ENCODE peak calls at places on chromosomes 11 and 22, in seven cellular contexts. R, U, J, Z, G, M and Y are unnamed samples.

GRCh38 chr22:24981656-24982055 is 29.1 kb downstream of the KIAA1671 start:
- DNase-seq in R (no peak), M (no peak), U (no peak), J (no peak), Z (no peak), G (no peak), Y (no peak)

GRCh38 chr11:1963864-1964263 is 16.7 kb downstream of the MRPL23 start:
- DNase-seq in Z (no peak), J (no peak), G (no peak), R (no peak), U (no peak), M (no peak), Y (no peak)

GRCh38 chr11:76166314-76166713 is 40.0 kb downstream of the WNT11 start:
- DNase-seq in U (no peak), G (no peak), M (no peak), R (no peak), J (no peak), Z (peak; percentile 30), Y (no peak)

GRCh38 chr11:47393163-47394049 is 15.0 kb upstream of the SLC39A13 start:
- DNase-seq in J (no peak), R (no peak), G (peak; percentile 37), M (no peak), U (no peak), Z (no peak), Y (no peak)

GRCh38 chr11:30522825-30523224 is 63.3 kb downstream of the MPPED2 start:
- DNase-seq in R (no peak), M (no peak), J (no peak), Z (no peak), G (no peak), U (no peak), Y (no peak)

GRCh38 chr11:76310832-76311231 is 70.1 kb downstream of the THAP12 start:
- DNase-seq in R (no peak), U (no peak), G (no peak), Z (no peak), M (no peak), J (no peak), Y (no peak)

GRCh38 chr11:119529936-119530335 is 107.0 kb upstream of the THY1 start:
- DNase-seq in U (no peak), Z (no peak), J (no peak), M (peak; percentile 9), G (no peak), R (no peak), Y (no peak)

GRCh38 chr11:64000026-64000739 is 13.9 kb downstream of the OTUB1 start:
- DNase-seq in R (peak; percentile 49), Z (peak; percentile 90), J (no peak), M (peak; percentile 79), U (peak; percentile 80), G (peak; percentile 75), Y (peak; percentile 65)

GRCh38 chr11:114296190-114296978 is at the start of gene NNMT:
- DNase-seq in J (peak; percentile 92), M (peak; percentile 93), Z (no peak), R (peak; percentile 75), G (peak; percentile 99), U (peak; percentile 44), Y (peak; percentile 87)

GRCh38 chr11:76071090-76071489 is 135.2 kb downstream of the WNT11 start:
- DNase-seq in G (no peak), R (no peak), M (no peak), J (no peak), Z (no peak), U (no peak), Y (no peak)

GRCh38 chr11:33701302-33701701 is 676 bp upstream of the C11orf91 start:
- DNase-seq in M (no peak), R (no peak), Z (no peak), U (no peak), J (no peak), G (peak; percentile 73), Y (no peak)

GRCh38 chr11:108601150-108601549 is 7.6 kb upstream of the EXPH5 start:
- DNase-seq in J (no peak), M (no peak), Z (no peak), U (no peak), R (no peak), G (no peak), Y (no peak)

GRCh38 chr22:27063841-27064240 is 406.5 kb downstream of the MIAT start:
- DNase-seq in Z (no peak), J (no peak), R (no peak), G (no peak), M (no peak), U (no peak), Y (no peak)

GRCh38 chr11:83441171-83441570 is 155.0 kb upstream of the CCDC90B start:
- DNase-seq in Z (peak; percentile 64), G (no peak), R (no peak), M (no peak), J (no peak), U (no peak), Y (no peak)

GRCh38 chr11:13114566-13115465 is 105.7 kb downstream of the RASSF10 start:
- DNase-seq in U (peak; percentile 50), M (no peak), Z (peak; percentile 69), G (no peak), R (no peak), J (no peak), Y (peak; percentile 61)

GRCh38 chr11:9263840-9264380 is 1.2 kb downstream of the DENND5A start:
- DNase-seq in J (no peak), U (no peak), G (no peak), Z (no peak), M (no peak), R (no peak), Y (no peak)

GRCh38 chr11:3160252-3161031 is 4.7 kb downstream of the OSBPL5 start:
- DNase-seq in Z (peak; percentile 98), G (peak; percentile 92), M (peak; percentile 95), J (peak; percentile 75), R (peak; percentile 86), U (peak; percentile 83), Y (peak; percentile 73)

GRCh38 chr11:3158131-3158591 is 6.9 kb downstream of the OSBPL5 start:
- DNase-seq in J (no peak), U (no peak), R (no peak), G (no peak), Z (no peak), M (no peak), Y (no peak)

GRCh38 chr11:3158821-3159220 is 6.3 kb downstream of the OSBPL5 start:
- DNase-seq in J (no peak), R (no peak), G (no peak), U (no peak), M (no peak), Z (no peak), Y (no peak)

GRCh38 chr11:3161309-3161708 is 3.8 kb downstream of the OSBPL5 start:
- DNase-seq in U (no peak), J (no peak), R (no peak), Z (no peak), G (no peak), M (no peak), Y (no peak)

DNA sequence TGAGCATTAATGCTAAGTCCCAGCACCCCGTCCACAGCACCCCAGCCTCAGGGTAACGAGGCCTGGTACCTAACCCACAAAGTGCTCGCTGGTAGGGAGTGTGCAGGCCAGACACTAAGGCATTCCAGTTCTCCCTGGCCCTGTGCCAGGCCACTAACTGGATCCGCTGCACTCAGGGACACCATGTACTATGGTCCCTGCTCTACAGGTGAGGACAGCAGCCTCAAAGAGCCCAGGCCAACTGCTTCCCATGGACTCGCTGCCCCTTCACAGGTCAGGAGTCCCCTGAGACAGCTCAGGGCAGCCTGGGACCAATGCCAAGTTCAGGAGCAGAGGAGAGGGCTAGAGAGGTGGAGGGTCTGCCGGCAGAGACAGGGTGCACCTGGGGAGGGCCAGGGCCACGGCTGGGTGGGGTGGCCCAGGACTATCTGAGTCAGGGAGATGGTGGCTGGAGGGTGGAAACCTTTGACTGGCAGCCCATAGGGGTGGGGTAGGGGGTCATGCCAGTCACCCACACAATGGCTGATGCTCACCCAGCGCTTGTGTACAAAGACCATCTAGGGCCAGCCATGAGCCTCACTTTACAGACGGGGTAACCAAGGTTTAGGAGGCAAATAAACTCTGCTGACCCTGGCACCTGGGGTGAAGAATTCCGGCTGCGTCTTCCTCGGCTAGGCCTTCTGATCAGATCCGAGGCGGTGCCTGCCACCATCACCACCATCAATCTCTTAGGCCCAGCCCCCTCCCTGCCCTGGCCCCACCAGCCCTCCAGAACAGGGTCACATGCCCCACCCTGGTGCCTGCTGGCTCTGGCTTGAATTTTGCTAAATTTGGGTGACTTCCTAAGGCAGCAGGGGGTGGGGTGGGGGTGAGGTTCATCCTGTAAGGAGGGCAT is 5.6 kb downstream of the OSBPL5 start:
- DNase-seq in J (no peak), M (no peak), Z (no peak), R (peak; percentile 65), G (peak; percentile 17), U (peak; percentile 65), Y (peak; percentile 77)
- H3K4me3 ChIP-seq in J (peak overlapping the region; percentile 51), M (peak overlapping the region; percentile 86), Z (peak overlapping the region; percentile 72), R (peak overlapping the region; percentile 46), G (peak overlapping the region; percentile 59), U (peak overlapping the region; percentile 52), Y (peak overlapping the region; percentile 81)

DNA sequence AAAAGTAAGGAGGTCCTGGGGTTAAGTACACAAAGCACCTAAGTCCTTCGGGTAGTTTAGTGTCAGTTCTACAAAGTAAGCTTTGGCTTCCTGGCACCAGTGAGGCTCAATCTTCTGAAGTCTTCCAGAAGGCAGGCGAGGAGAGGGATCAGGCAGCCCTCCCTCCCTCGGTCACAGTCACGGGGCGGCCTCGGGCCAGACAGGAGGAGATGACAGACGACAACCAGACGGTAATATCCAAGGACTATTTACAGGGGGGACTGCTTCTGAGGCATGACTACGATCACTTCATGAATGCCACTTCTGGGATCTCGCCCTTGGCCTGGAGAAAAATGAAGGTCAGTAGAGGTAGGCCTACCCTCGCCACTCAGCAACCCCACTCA is 378 bp upstream of the TMEM223 start:
- DNase-seq in J (no peak), M (peak; percentile 72), U (no peak), R (no peak), Z (peak; percentile 46), G (no peak), Y (no peak)
- TF ChIP-seq CTCF in J (no peak), M (no peak), U (no peak), R (no peak), Z (no peak), G (no peak), Y (no peak)

GRCh38 chr11:123454060-123454651 is 24.1 kb downstream of the GRAMD1B start:
- DNase-seq in R (no peak), G (peak; percentile 96), U (no peak), Z (no peak), J (no peak), M (no peak), Y (peak; percentile 60)
- H3K4me3 ChIP-seq in R (no peak overlapping the region), G (peak overlapping the region; percentile 19), U (no peak overlapping the region), Z (no peak overlapping the region), J (no peak overlapping the region), M (no peak overlapping the region), Y (no peak overlapping the region)

GRCh38 chr22:22574361-22574760 is 15.3 kb upstream of the PRAME start:
- DNase-seq in Z (no peak), U (no peak), R (no peak), J (no peak), M (no peak), G (no peak), Y (no peak)

GRCh38 chr22:22571862-22572261 is 12.8 kb upstream of the PRAME start:
- DNase-seq in U (no peak), G (no peak), M (no peak), R (no peak), J (no peak), Z (no peak), Y (no peak)

GRCh38 chr22:22576244-22576988 is 17.4 kb upstream of the PRAME start:
- DNase-seq in U (peak; percentile 49), M (no peak), Z (peak; percentile 84), J (no peak), G (peak; percentile 52), R (peak; percentile 19), Y (no peak)

GRCh38 chr22:22571429-22571828 is 12.4 kb upstream of the PRAME start:
- DNase-seq in M (no peak), J (no peak), G (no peak), Z (no peak), U (no peak), R (no peak), Y (no peak)

GRCh38 chr22:22573047-22573889 is 14.2 kb upstream of the PRAME start:
- DNase-seq in U (no peak), R (no peak), J (no peak), M (no peak), Z (no peak), G (no peak), Y (no peak)
- TF ChIP-seq CTCF in U (no peak), R (no peak), J (no peak), M (no peak), Z (no peak), G (no peak), Y (no peak)